ENCODE peak calls at places on chromosome 1, in seven cellular contexts. N, U, Q, V, R, G and Z are unnamed samples.

GRCh38 chr1:74496699-74497098 is 15.7 kb downstream of the LRRC53 start:
- DNase-seq in Q (no peak), N (no peak), R (no peak), G (no peak), U (no peak), V (no peak), Z (no peak)

GRCh38 chr1:12113433-12114339 is 50.6 kb downstream of the TNFRSF8 start:
- DNase-seq in R (no peak), G (peak), U (no peak), N (no peak), V (no peak), Q (no peak), Z (no peak)

GRCh38 chr1:6756455-6756854 is 28.8 kb upstream of the CAMTA1 start:
- DNase-seq in V (no peak), U (no peak), Q (no peak), G (no peak), R (no peak), N (no peak), Z (no peak)

GRCh38 chr1:232382671-232383070 is 247.3 kb downstream of the SIPA1L2 start:
- DNase-seq in V (no peak), R (no peak), U (no peak), Q (no peak), G (no peak), N (no peak), Z (no peak)

GRCh38 chr1:117607471-117607870 is 1.6 kb downstream of the TENT5C start:
- DNase-seq in R (no peak), G (no peak), U (no peak), N (peak), V (peak), Q (peak), Z (no peak)

GRCh38 chr1:88799433-88799832 is 91.9 kb downstream of the GTF2B start:
- DNase-seq in V (no peak), Q (no peak), G (no peak), U (no peak), R (no peak), N (no peak), Z (no peak)

GRCh38 chr1:222416001-222416791 is 131.7 kb downstream of the HHIPL2 start:
- DNase-seq in V (no peak), R (no peak), Q (no peak), U (no peak), G (no peak), N (no peak), Z (no peak)

GRCh38 chr1:30444404-30444803 is 279.0 kb downstream of the MATN1 start:
- DNase-seq in V (no peak), N (no peak), R (no peak), G (no peak), Q (no peak), U (no peak), Z (no peak)

GRCh38 chr1:30014031-30014430 is 709.4 kb downstream of the MATN1 start:
- DNase-seq in U (no peak), Q (no peak), G (no peak), N (no peak), V (no peak), R (no peak), Z (no peak)

GRCh38 chr1:916173-917075 is 7.3 kb upstream of the SAMD11 start:
- DNase-seq in V (peak), G (no peak), U (no peak), N (no peak), Q (peak), R (no peak), Z (no peak)

GRCh38 chr1:220454155-220454777 is 73.7 kb upstream of the MARK1 start:
- DNase-seq in V (no peak), U (no peak), Q (no peak), R (no peak), G (peak), N (no peak), Z (no peak)
- TF ChIP-seq CTCF in V (no peak), U (peak), Q (peak), R (no peak), G (peak), N (peak), Z (no peak)

DNA sequence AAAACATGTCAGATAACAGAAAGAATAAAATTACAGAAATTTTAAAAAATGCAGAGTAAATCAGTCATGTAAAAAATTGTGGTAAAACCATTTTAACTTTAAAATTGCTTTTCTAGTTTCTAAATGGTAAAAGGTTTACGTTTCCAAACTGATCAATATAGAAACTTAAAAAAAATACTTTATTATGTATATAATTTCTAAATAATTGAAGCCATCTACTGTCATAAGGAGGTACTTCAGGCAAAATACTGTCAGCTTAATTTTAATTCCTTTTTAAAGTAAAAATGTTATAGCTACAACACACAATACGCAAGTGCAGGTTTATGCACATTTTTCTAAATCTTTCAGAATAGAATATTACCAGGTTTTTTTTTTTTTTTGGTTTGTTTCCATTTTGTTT is 159.9 kb downstream of the HFM1 start:
- DNase-seq in N (no peak), U (no peak), G (no peak), R (no peak), Q (no peak), V (no peak), Z (no peak)
- TF ChIP-seq CTCF in N (no peak), U (peak), G (no peak), R (peak), Q (peak), V (no peak), Z (no peak)

GRCh38 chr1:27109103-27109822 is 45.7 kb downstream of the SLC9A1 start:
- DNase-seq in N (peak), U (peak), G (peak), V (no peak), R (no peak), Q (no peak), Z (no peak)
- TF ChIP-seq CTCF in N (peak), U (peak), G (peak), V (no peak), R (peak), Q (peak), Z (peak)

GRCh38 chr1:187413770-187414169 is 585.0 kb downstream of the PLA2G4A start:
- DNase-seq in R (peak), U (no peak), Q (no peak), N (no peak), G (peak), V (no peak), Z (no peak)
- TF ChIP-seq CTCF in R (peak), U (peak), Q (no peak), N (no peak), G (peak), V (no peak), Z (no peak)

DNA sequence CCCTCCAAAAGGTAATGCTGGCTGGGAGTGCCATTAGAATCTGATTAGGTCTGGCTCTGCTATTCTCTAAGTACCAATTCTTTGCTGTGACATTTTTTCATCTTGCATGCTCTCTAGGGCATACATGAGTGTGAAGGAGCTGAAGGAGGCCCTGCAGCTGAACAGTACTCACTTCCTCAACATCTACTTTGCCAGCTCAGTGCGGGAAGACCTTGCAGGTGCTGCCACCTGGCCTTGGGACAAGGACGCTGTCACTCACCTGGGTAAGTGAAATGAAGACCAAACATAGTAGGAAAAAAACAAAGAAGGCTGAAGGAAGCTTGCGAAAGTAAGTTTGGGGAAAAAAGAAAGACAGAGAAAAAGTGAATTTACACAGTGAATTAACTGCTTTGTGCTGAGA is 207.9 kb downstream of the PAPPA2 start:
- DNase-seq in N (no peak), G (no peak), Q (no peak), R (peak), V (peak), U (no peak), Z (no peak)
- TF ChIP-seq CTCF in N (no peak), G (no peak), Q (no peak), R (peak), V (no peak), U (no peak), Z (no peak)

GRCh38 chr1:161225534-161226319 is at the start of gene TOMM40L:
- DNase-seq in G (peak), U (peak), Q (peak), R (peak), N (peak), V (peak), Z (peak)
- TF ChIP-seq CTCF in G (peak), U (peak), Q (no peak), R (peak), N (peak), V (no peak), Z (peak)

GRCh38 chr1:164515221-164515620 is 43.8 kb upstream of the PBX1 start:
- DNase-seq in G (no peak), Q (no peak), N (no peak), V (no peak), U (no peak), R (no peak), Z (no peak)

GRCh38 chr1:164504699-164505098 is 54.3 kb upstream of the PBX1 start:
- DNase-seq in Q (no peak), G (peak), V (no peak), N (no peak), U (no peak), R (no peak), Z (no peak)

GRCh38 chr1:164515932-164516331 is 43.1 kb upstream of the PBX1 start:
- DNase-seq in R (no peak), Q (no peak), N (no peak), V (peak), U (no peak), G (peak), Z (no peak)

GRCh38 chr1:164510435-164510834 is 48.5 kb upstream of the PBX1 start:
- DNase-seq in Q (no peak), U (no peak), N (no peak), V (peak), R (no peak), G (peak), Z (no peak)
- TF ChIP-seq CTCF in Q (no peak), U (no peak), N (no peak), V (no peak), R (peak), G (peak), Z (no peak)

GRCh38 chr1:46333300-46334029 is 7.1 kb upstream of the NSUN4 start:
- DNase-seq in G (peak), Q (no peak), N (peak), R (peak), V (no peak), U (peak), Z (peak)
- TF ChIP-seq CTCF in G (peak), Q (no peak), N (peak), R (peak), V (no peak), U (no peak), Z (peak)